ENCODE peak calls at places on chromosomes 12 and 14, in four cellular contexts. J is breast epithelium, I is MM.1S, M is tibial artery. T is an unnamed sample. For H3K4me1, the result is how much of the 10 kb centered on the place peaks cover.

GRCh38 chr12:43428088-43428600 is 123.9 kb downstream of the ADAMTS20 start:
- DNase-seq in J (no peak), I (no peak), M (no peak), T (no peak)

GRCh38 chr12:66092559-66093269 is 37.8 kb downstream of the LLPH start:
- DNase-seq in J (no peak), I (no peak), M (no peak), T (no peak)

GRCh38 chr12:95212576-95212975 is 4.7 kb downstream of the FGD6 start:
- DNase-seq in J (no peak), I (no peak), M (no peak), T (no peak)

GRCh38 chr14:54627718-54628345 is 60.9 kb downstream of the SAMD4A start:
- DNase-seq in J (no peak), I (peak), M (peak), T (no peak)

GRCh38 chr14:30874120-30874998 is at the start of gene COCH:
- DNase-seq in J (no peak), I (peak), M (no peak), T (peak)

GRCh38 chr14:79989990-79990389 is 221.3 kb downstream of the DIO2 start:
- DNase-seq in J (no peak), I (no peak), M (no peak), T (no peak)

GRCh38 chr12:57726151-57726883 is 12.2 kb downstream of the AGAP2 start:
- DNase-seq in J (peak), I (peak), M (peak), T (peak)

GRCh38 chr14:64711039-64711438 is 6.8 kb downstream of the PLEKHG3 start:
- DNase-seq in J (no peak), I (no peak), M (peak), T (no peak)

GRCh38 chr12:20429876-20430275 is 61.5 kb downstream of the PDE3A start:
- DNase-seq in J (no peak), I (no peak), M (no peak), T (no peak)

GRCh38 chr12:66823857-66824570 is 145.1 kb upstream of the GRIP1 start:
- DNase-seq in J (peak), I (no peak), M (no peak), T (no peak)

GRCh38 chr14:25150934-25151790 is 101.2 kb upstream of the STXBP6 start:
- DNase-seq in J (no peak), I (peak), M (no peak), T (no peak)

GRCh38 chr12:110180591-110181005 is 56.4 kb downstream of the IFT81 start:
- DNase-seq in J (no peak), I (no peak), M (no peak), T (no peak)

GRCh38 chr14:103613517-103613916 is 15.5 kb upstream of the KLC1 start:
- DNase-seq in J (no peak), I (peak), M (no peak), T (no peak)

GRCh38 chr14:35402323-35403084 is 2.0 kb downstream of the NFKBIA start:
- DNase-seq in J (no peak), I (no peak), M (no peak), T (peak)

GRCh38 chr14:98210045-98210678 is 1061.8 kb downstream of the BCL11B start:
- DNase-seq in J (no peak), I (peak), M (no peak), T (no peak)

GRCh38 chr12:126772171-126772864 is 1494.7 kb upstream of the TMEM132C start:
- DNase-seq in J (no peak), I (peak), M (no peak), T (peak)

GRCh38 chr12:32906407-32907165 is 10.0 kb upstream of the PKP2 start:
- DNase-seq in J (no peak), I (peak), M (no peak), T (peak)

GRCh38 chr14:83467811-83468210 is 1934.2 kb upstream of the SEL1L start:
- DNase-seq in J (no peak), I (no peak), M (no peak), T (no peak)

GRCh38 chr14:23457587-23458445 is 11.7 kb upstream of the NGDN start:
- DNase-seq in J (no peak), I (no peak), M (no peak), T (no peak)

GRCh38 chr12:6154730-6155459 is 30.4 kb upstream of the VWF start:
- DNase-seq in J (no peak), I (no peak), M (peak), T (no peak)

GRCh38 chr12:68303850-68304249 is 28.3 kb downstream of the MDM1 start:
- DNase-seq in J (no peak), I (no peak), M (peak), T (no peak)

GRCh38 chr12:19848426-19848825 is 409.1 kb downstream of the AEBP2 start:
- DNase-seq in J (no peak), I (no peak), M (no peak), T (no peak)

DNA sequence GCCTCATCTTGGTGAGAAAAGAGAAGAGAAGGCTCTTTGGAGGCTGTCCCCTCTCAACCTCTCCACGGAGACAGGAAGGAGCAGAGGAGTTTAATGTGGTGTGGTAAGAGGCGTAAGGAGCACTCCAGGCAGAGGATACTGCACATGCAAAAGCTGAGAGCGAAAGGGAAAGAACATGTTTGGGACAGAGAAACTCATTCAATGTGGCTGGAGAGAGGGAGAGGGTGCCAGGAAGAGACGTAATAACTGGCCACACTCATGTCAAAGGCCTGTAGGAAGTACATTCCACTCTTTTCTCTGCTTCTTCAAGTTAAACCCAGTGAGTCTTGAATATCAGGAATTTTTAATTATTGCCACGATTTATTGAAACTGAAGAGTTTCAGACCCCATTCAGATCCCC is 12.0 kb downstream of the VDR start:
- DNase-seq in J (no peak), I (no peak), M (no peak), T (peak)
- H3K4me1 ChIP-seq in J (under half), I (half or more), M (under half), T (under half)

DNA sequence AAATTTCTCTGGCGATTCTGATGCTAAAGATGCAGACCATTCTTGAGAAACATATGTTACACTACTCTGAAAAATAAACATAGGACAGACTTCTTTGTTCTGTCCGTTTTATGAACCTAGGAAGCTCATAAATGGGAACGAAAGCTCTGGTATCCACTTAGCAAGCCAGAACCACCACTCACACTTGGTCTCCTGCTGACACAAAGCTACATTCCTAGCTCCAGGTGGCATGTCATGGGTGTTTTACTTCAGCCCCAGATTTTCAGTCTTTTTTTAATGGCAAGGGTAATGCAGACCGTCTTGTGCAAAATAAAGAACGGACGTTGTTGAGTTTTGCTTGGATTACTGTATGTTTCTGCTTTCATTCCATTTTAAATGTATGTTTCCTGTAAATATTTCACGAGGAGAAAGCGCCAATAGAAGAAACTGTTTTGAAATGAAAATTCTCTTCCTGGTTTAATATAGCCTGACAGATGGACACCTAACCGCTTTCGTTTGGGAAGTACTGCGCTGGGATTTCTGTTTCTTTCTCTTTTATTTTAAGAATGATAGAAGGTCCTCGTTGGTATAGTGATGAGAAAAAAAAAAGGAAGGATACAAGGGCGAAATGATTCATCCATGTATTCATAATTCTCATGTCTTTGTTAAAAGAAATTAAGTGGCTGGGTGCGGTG is 820 bp upstream of the COQ5 start:
- DNase-seq in J (no peak), I (peak), M (no peak), T (no peak)
- TF ChIP-seq CTCF in J (no peak), I (no peak), M (no peak), T (no peak)

DNA sequence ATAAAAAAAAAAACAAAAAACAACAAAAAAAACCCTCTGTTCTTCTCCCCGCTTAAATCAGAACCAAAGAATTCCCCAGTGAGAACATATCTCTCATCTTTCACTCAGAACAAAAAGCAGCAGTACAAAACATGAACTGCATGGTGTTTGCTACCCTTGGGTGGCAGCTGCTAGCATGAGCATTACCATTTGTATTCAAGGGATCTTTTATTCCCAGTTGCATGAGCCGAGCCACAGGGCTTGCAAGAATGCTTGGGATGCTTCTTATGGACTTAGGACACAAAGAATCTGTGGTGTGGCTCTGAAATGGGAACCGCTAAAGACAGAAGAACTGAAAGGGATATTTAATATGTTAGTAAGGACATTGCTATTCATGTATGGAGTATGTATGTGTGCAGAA is 190.6 kb downstream of the TMX1 start:
- DNase-seq in J (peak), I (no peak), M (no peak), T (no peak)
- H3K4me3 ChIP-seq in J (no peak), I (no peak), M (no peak), T (no peak)

DNA sequence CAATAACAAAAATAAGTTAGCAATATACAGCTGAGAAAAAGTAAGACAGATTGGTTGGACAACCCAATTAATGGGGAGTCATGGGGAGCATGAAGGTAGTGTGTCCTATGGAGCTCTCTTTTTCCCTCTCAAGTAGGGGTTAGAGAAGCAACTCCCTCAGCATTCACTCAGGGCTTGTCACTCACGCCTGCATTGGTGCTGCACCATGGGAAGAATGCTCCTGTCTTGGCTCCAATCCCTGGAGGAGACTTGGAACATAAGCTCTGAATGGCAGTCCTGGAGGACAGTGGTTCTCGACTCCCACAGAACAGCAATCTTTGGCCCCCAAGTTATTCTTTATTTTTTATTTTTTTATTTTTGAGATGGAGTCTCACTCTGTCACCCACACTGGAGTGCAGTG is 113.8 kb downstream of the DAAM1 start:
- DNase-seq in J (no peak), I (no peak), M (no peak), T (no peak)
- H3K4me1 ChIP-seq in J (under half), I (under half), M (under half), T (under half)

GRCh38 chr14:75141967-75142366 is 15.1 kb upstream of the NEK9 start:
- DNase-seq in J (no peak), I (no peak), M (no peak), T (no peak)
- TF ChIP-seq CTCF in J (peak), I (peak), M (peak), T (no peak)

DNA sequence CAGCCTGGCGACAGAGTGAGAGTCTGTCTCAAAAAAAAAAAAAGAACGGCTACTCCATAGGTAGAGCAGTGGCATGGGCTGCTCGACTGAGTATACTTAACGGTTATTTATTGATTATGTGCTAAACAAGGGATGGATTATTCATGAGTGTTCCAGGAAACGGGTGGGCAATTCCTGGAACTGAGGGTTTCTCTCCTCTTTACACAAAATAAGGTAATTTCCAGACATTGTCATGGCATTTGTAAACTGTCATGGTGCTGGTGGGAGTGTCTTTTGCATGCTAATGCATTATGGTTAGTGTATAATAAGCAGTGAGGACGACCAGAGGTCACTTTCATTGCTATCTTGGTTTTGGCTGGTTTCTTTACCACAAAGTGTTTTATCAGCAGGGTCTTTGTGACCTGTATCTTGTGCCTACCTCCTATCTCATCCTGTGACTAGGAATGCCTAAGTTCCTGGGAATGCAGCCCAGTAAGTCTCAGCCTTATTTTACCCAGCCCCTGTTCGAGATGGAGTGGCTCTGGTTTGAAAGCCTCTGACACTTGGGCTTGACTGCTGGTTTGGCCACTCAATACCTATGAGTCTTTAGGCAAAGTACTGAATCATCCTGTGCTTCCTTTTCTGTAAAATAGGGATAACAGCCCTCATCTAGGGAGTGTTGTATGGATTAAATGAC is 3.2 kb downstream of the DGLUCY start:
- DNase-seq in J (no peak), I (no peak), M (no peak), T (no peak)
- H3K4me3 ChIP-seq in J (no peak), I (no peak), M (no peak), T (no peak)

DNA sequence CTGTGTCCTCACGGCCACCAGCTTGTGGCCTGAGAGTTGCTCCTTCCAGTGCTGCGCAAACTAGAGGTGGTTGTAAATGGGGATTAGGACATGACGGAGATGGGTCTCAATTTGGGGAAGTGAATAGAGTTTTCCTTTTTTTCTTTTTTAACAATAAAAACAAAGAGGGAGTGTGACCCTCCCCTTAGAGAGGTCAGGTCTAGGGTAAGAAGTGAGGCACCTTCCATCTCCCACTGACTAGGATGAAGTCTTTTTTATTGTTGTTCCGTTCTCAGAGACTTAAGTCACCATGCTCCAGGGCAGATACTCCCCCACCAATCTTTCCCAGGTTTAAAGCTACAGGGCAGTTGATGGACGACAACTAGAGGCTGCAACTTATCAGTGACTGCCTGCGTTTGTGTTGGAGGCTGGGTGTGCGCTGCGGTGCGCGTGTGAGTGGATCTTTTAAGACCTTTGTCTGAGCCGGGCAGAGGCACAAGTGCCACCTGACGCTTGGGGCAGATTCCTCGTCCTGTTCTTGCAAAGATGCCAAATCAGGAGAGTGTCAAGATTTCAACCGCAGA is 2.1 kb upstream of the GSC start:
- DNase-seq in J (no peak), I (no peak), M (no peak), T (no peak)
- H3K4me1 ChIP-seq in J (under half), I (under half), M (under half), T (under half)

DNA sequence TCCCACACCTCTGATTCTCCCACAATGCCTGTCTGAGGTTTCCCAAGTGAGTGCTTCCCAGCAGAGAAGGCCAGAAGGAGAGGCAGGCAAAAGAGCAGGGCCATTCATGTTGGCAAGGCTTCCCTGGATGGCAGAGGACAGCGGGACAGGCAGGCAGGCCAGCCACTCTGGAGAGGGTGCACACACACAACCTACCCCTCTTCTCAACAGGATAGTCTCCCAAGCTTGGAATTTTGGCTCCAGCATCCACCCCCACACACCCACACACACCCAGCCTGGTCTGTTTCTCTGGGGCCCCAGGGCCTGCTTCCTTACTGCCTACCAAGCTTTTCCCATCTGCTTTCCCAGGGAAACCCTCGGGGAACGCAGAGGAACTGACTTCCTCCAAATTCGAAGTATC is 15.4 kb upstream of the RACGAP1 start:
- DNase-seq in J (no peak), I (no peak), M (no peak), T (no peak)
- TF ChIP-seq CTCF in J (no peak), I (no peak), M (no peak), T (no peak)

DNA sequence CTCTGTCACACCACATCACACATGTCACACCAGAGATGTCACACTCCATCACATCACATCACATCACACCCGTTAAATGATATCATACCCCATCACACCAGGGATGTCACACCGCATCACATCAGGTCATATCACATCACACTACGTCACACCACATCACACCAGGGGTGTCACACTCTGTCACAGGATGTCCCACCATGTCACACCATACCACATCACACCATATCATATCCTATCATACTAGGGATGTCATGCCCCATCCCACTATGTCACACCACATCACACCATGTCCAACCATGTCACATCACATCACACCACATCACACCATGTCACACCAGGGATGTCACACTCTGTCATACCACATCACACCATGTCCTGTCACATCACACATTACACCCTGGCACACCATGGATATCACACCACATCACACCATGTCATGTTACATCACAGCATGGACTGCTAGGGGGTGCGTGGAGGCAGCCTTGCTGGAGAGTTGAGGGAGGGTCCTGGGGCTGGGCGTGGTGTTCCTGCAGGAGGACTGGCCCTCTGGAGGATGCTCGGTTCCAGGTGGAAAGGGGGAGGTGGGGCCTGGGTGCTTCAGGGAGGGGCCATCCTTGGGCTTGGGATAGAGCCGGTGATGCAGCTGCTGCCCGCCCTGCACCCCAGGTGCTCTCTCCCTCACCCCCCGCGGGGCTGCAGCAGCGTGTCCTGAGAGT is 134.6 kb downstream of the TMEM121 start:
- DNase-seq in J (no peak), I (no peak), M (no peak), T (no peak)
- H3K4me3 ChIP-seq in J (no peak), I (no peak), M (no peak), T (no peak)